ENCODE peak calls at places on chromosomes 3 and 15, in nine cellular contexts. P is tibial nerve, A is Caco-2, U is transverse colon, N is mesenchymal stem cell, Q is left lung, I is adrenal gland, F is lower lobe of right lung, L is uterus. G is an unnamed sample. For H3K36me3, the result is how much of the 10 kb centered on the place peaks cover.

GRCh38 chr3:144497452-144497851 is 525.8 kb downstream of the DIPK2A start:
- DNase-seq in P (no peak), L (no peak), Q (no peak), I (no peak), U (no peak), F (no peak), A (no peak), N (no peak), G (no peak)

GRCh38 chr3:30583973-30584372 is 22.4 kb upstream of the TGFBR2 start:
- DNase-seq in U (no peak), Q (no peak), A (no peak), P (no peak), I (no peak), N (no peak), F (no peak), L (no peak), G (no peak)

GRCh38 chr3:13419356-13420050 is 619 bp downstream of the NUP210 start:
- DNase-seq in N (no peak), P (no peak), L (no peak), I (peak), A (no peak), Q (peak), U (peak), F (peak), G (peak)

GRCh38 chr15:93488157-93488803 is 399.3 kb upstream of the RGMA start:
- DNase-seq in P (no peak), L (no peak), A (no peak), U (no peak), F (no peak), I (no peak), N (no peak), Q (no peak), G (no peak)

GRCh38 chr3:60391292-60391691 is 860.0 kb downstream of the FHIT start:
- DNase-seq in Q (no peak), A (no peak), L (no peak), F (no peak), P (no peak), N (no peak), I (no peak), U (no peak), G (no peak)

GRCh38 chr3:128847631-128848370 is 31.6 kb upstream of the ACAD9 start:
- DNase-seq in U (no peak), P (no peak), I (no peak), F (no peak), A (no peak), Q (no peak), L (no peak), N (no peak), G (no peak)

GRCh38 chr3:10386121-10386520 is 65.2 kb upstream of the SEC13 start:
- DNase-seq in L (no peak), N (no peak), A (no peak), F (no peak), P (no peak), I (no peak), U (no peak), Q (no peak), G (no peak)

GRCh38 chr3:23648326-23648964 is 157.3 kb upstream of the UBE2E1 start:
- DNase-seq in L (no peak), Q (no peak), P (no peak), I (no peak), F (no peak), U (no peak), A (no peak), N (peak), G (no peak)

GRCh38 chr15:58369261-58369699 is 62.5 kb upstream of the LIPC start:
- DNase-seq in L (no peak), Q (no peak), F (no peak), A (no peak), U (no peak), P (no peak), N (peak), I (no peak), G (no peak)

GRCh38 chr3:141383555-141384129 is 15.3 kb downstream of the ZBTB38 start:
- DNase-seq in N (peak), U (no peak), Q (no peak), L (no peak), A (no peak), P (no peak), F (no peak), I (no peak), G (peak)

GRCh38 chr3:43075904-43076661 is 29.8 kb downstream of the POMGNT2 start:
- DNase-seq in N (no peak), L (no peak), U (no peak), I (no peak), P (no peak), A (no peak), Q (no peak), F (no peak), G (no peak)

GRCh38 chr3:148955544-148956346 is 35.6 kb upstream of the GYG1 start:
- DNase-seq in L (peak), Q (peak), I (peak), F (no peak), U (peak), N (peak), P (peak), A (peak), G (peak)

GRCh38 chr3:186708983-186709679 is 8.0 kb upstream of the KNG1 start:
- DNase-seq in F (no peak), P (no peak), A (no peak), L (no peak), I (no peak), N (no peak), Q (no peak), U (no peak), G (no peak)

GRCh38 chr3:106332135-106332534 is 463.3 kb upstream of the CBLB start:
- DNase-seq in I (no peak), U (no peak), P (no peak), L (no peak), A (no peak), F (no peak), Q (no peak), N (no peak), G (no peak)

GRCh38 chr15:89018235-89018634 is 70.0 kb upstream of the ABHD2 start:
- DNase-seq in I (peak), L (peak), F (no peak), U (no peak), N (no peak), P (peak), A (no peak), Q (no peak), G (peak)

GRCh38 chr3:12143949-12144504 is 14.7 kb downstream of the TIMP4 start:
- DNase-seq in L (peak), A (no peak), Q (peak), P (peak), N (peak), F (peak), I (peak), U (peak), G (peak)

GRCh38 chr3:69602112-69602511 is 137.2 kb upstream of the MITF start:
- DNase-seq in F (no peak), I (no peak), A (no peak), L (no peak), P (no peak), Q (no peak), U (no peak), N (no peak), G (no peak)

GRCh38 chr3:124951511-124952390 is 17.2 kb upstream of the MUC13 start:
- DNase-seq in P (no peak), F (no peak), L (no peak), N (no peak), U (peak), Q (no peak), I (peak), A (peak), G (no peak)

GRCh38 chr15:63517614-63518013 is 13.2 kb downstream of the USP3 start:
- DNase-seq in A (no peak), U (peak), I (no peak), P (no peak), N (no peak), Q (no peak), L (no peak), F (no peak), G (no peak)

GRCh38 chr3:140342668-140343067 is 335.2 kb upstream of the TRIM42 start:
- DNase-seq in A (no peak), P (no peak), U (no peak), L (no peak), F (no peak), I (no peak), N (no peak), Q (no peak), G (no peak)

GRCh38 chr15:38072507-38073277 is 138.3 kb downstream of the TMCO5A start:
- DNase-seq in U (peak), L (peak), A (peak), N (peak), I (peak), F (peak), P (peak), Q (peak), G (peak)

GRCh38 chr3:124886168-124887051 is 755 bp downstream of the ITGB5 start:
- DNase-seq in L (peak), F (peak), N (peak), P (no peak), Q (peak), A (peak), I (peak), U (peak), G (peak)

GRCh38 chr3:144259267-144259666 is 287.6 kb downstream of the DIPK2A start:
- DNase-seq in N (peak), L (no peak), U (no peak), I (no peak), Q (no peak), P (no peak), F (no peak), A (no peak), G (peak)

GRCh38 chr3:179149239-179149887 is 1.2 kb downstream of the PIK3CA start:
- DNase-seq in I (peak), Q (peak), L (peak), A (peak), F (peak), P (no peak), U (peak), N (peak), G (peak)
- H3K36me3 ChIP-seq in I (under half), Q (under half), L (under half), A (under half), F (under half), P (under half), U (under half), N (under half), G (under half)

DNA sequence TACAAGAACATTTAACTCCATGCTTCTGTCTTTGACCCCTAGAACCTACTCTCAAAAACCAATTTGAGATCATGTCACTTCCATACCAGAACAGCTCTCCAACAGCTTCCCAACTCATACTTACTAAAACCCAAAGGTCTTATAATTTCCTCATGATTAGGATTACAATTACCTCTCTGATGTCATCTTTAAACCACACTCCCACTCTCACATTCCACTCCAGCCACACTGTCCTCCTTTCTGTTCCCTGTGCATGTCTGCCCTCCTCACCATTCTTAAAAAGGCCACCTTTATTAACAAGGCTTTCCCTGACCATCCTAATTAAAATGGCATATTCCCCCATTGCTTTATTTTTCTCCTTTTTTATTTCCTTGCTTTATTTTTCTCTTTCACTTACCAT is 18.9 kb downstream of the PHC3 start:
- DNase-seq in U (no peak), P (no peak), N (no peak), A (no peak), F (no peak), Q (no peak), L (no peak), I (no peak), G (no peak)
- H3K36me3 ChIP-seq in U (under half), P (under half), N (half or more), A (under half), F (half or more), Q (half or more), L (under half), I (under half), G (half or more)

DNA sequence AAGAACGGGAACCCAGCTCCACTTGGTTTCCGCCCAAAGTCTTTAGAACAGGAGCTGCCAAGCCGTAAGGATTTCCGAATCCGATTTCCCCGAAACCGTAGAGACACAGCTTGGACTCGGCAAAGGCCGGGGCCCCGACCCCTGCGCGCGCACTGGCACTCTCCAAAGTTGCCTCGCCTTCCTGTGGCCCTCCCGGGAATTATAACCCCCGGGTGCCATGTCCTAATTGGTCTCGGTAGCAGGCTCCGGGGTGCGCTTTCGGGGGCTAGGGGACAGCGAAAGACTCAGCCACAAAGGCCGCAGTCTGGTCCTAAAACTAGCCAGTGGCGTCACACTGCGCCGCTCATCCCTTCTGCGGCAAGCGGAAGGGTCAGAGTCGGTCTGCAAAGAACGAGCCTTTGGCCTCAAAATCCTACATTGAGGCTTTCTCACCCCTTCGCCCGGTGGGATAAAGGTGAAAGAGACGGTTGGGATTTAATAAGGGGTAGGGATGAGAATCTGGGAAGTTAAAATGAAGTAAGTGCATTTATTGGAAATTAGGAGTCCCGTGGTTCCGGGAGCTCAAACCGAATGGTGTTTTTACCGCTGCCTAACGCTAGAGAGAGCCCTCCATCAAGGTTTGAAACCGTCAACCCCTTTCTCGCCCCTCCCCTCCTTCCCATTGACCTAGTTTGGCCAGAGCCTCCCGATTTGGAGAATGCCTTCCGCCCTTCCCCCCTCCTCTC is 6.7 kb downstream of the BCL6 start:
- DNase-seq in Q (peak), L (peak), F (peak), N (peak), P (peak), U (peak), I (peak), A (peak), G (peak)
- H3K36me3 ChIP-seq in Q (under half), L (under half), F (under half), N (under half), P (under half), U (under half), I (under half), A (under half), G (under half)

DNA sequence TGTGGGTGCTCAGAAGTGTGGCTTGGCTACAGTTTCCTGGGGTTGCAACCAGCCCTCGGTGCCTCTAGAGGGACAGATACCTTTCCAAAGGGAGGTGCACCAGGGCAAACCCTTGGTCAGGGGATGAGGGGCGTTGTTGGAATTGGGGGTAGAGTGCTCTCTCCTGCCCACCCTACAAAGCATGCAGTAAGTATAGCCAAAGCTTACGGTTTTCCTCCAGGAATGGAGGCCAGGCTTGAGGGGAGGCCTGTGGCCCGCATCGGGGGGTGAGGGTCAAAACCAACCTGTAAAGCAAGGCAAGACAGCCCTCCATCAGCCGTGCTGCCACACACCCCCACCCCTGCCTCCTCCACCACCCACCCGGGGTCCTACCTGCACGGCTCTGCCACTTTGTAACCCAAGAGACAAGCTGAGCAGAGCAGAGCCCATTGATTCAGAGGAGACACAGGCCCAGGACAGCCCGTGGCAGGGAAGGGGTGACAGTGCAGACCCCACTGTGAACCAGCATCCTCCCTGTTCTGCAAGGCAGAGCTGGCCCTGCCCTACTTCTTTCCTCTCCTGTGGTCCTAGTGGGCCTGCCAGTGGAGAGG is 41.5 kb downstream of the TLE3 start:
- DNase-seq in U (no peak), P (no peak), Q (no peak), I (no peak), L (peak), A (peak), F (peak), N (no peak), G (no peak)
- H3K36me3 ChIP-seq in U (half or more), P (under half), Q (half or more), I (half or more), L (under half), A (under half), F (half or more), N (half or more), G (half or more)

GRCh38 chr15:70093070-70093469 is 4.6 kb downstream of the TLE3 start:
- DNase-seq in Q (no peak), F (no peak), L (no peak), N (peak), U (no peak), I (no peak), A (no peak), P (no peak), G (no peak)

GRCh38 chr15:70090436-70091291 is 7.1 kb downstream of the TLE3 start:
- DNase-seq in N (no peak), A (no peak), Q (no peak), F (no peak), L (no peak), P (no peak), I (no peak), U (peak), G (no peak)

GRCh38 chr15:70093481-70094309 is 4.0 kb downstream of the TLE3 start:
- DNase-seq in F (no peak), U (peak), P (no peak), L (no peak), I (no peak), N (peak), Q (no peak), A (peak), G (no peak)

GRCh38 chr15:70092462-70092850 is 5.3 kb downstream of the TLE3 start:
- DNase-seq in P (no peak), F (no peak), N (peak), A (no peak), L (no peak), Q (no peak), I (no peak), U (no peak), G (no peak)

GRCh38 chr15:70091649-70092461 is 5.9 kb downstream of the TLE3 start:
- DNase-seq in I (no peak), L (no peak), N (peak), F (no peak), A (no peak), U (peak), Q (no peak), P (no peak), G (no peak)
- H3K36me3 ChIP-seq in I (under half), L (under half), N (half or more), F (under half), A (under half), U (under half), Q (half or more), P (under half), G (under half)

DNA sequence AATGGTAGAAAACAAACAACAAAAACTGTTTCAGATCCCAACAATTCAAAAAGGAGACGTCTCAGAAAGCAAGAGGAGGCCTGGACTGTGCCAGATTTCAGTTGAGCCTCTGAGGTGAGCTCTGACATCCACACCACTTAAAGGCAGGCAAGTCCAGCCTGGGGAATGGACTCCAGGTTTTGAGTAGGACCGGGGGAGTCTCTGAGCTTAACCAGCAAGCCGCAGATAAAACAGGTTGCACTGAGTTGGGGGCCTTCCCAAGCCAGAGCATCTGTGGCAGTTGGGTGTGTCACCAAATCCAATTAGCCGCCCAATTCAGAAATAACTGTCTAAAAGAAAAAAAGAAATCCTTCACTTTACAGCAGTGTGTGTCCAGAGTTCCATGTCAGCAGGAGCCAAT is 54.7 kb downstream of the OXNAD1 start:
- DNase-seq in U (no peak), N (no peak), A (no peak), L (no peak), Q (no peak), I (no peak), F (no peak), P (no peak), G (no peak)
- H3K36me3 ChIP-seq in U (under half), N (half or more), A (under half), L (under half), Q (half or more), I (under half), F (half or more), P (under half), G (half or more)

DNA sequence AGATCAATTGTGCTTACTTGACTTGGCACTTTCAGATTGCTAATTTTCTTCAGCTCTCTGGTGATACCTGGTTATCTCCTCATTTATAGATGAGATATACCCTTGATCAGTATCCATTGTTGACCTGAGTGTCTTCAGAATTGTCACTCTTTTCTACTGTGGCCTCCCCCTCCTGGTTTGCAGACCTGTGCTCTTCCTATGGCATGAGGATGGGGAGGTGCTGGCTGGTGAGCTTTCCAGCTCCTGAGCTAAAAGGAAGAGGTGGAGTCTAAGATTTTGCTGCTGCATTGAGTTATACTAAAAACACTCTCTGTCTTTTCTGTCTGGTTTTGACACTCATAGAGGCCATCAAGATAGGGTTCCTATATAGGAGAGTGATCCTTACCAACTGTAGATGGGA is 23.7 kb downstream of the UBE2Q2 start:
- DNase-seq in A (no peak), N (no peak), Q (no peak), P (no peak), L (no peak), I (no peak), U (no peak), F (no peak), G (no peak)
- H3K36me3 ChIP-seq in A (under half), N (under half), Q (under half), P (under half), L (under half), I (under half), U (under half), F (under half), G (under half)

G was measured in adipocyte.